ENCODE peak calls at places on chromosomes 11 and 22, in four cellular contexts. W is WTC11, A is A549, R is K562. Y is an unnamed sample.

GRCh38 chr11:105202422-105202821 is 62.9 kb upstream of the CARD18 start:
- DNase-seq in W (no peak), A (no peak), R (no peak), Y (peak)

GRCh38 chr11:15852179-15852578 is 504.2 kb downstream of the SOX6 start:
- DNase-seq in W (peak), A (no peak), R (peak), Y (peak)

GRCh38 chr22:30305519-30305905 is 16.2 kb upstream of the CASTOR1 start:
- DNase-seq in W (no peak), A (no peak), R (no peak), Y (no peak)

GRCh38 chr11:61853698-61854169 is 25.6 kb downstream of the FADS2 start:
- DNase-seq in W (no peak), A (no peak), R (no peak), Y (no peak)

GRCh38 chr22:48849513-48849912 is 978.2 kb downstream of the BRD1 start:
- DNase-seq in W (no peak), A (no peak), R (no peak), Y (no peak)

GRCh38 chr11:132139181-132139580 is 768.8 kb downstream of the NTM start:
- DNase-seq in W (no peak), A (no peak), R (no peak), Y (no peak)

GRCh38 chr11:111612211-111612610 is 10.0 kb downstream of the SIK2 start:
- DNase-seq in W (no peak), A (no peak), R (no peak), Y (no peak)

GRCh38 chr11:95081412-95081811 is 8.2 kb upstream of the ENDOD1 start:
- DNase-seq in W (no peak), A (no peak), R (no peak), Y (no peak)

GRCh38 chr11:67269401-67270255 is 3.4 kb downstream of the GRK2 start:
- DNase-seq in W (peak), A (no peak), R (no peak), Y (no peak)

GRCh38 chr11:1714908-1715885 is 18.2 kb downstream of the KRTAP5-6 start:
- DNase-seq in W (no peak), A (no peak), R (no peak), Y (no peak)

GRCh38 chr11:121082670-121083069 is 18.4 kb upstream of the TECTA start:
- DNase-seq in W (peak), A (no peak), R (no peak), Y (no peak)

GRCh38 chr11:57217053-57217452 is 20.0 kb downstream of the APLNR start:
- DNase-seq in W (no peak), A (no peak), R (no peak), Y (no peak)

GRCh38 chr11:95920460-95921105 is 3.3 kb downstream of the MTMR2 start:
- DNase-seq in W (no peak), A (no peak), R (no peak), Y (no peak)

GRCh38 chr11:68867067-68867466 is 25.4 kb upstream of the CPT1A start:
- DNase-seq in W (no peak), A (no peak), R (no peak), Y (no peak)

GRCh38 chr11:47797633-47798032 is 30.5 kb upstream of the FNBP4 start:
- DNase-seq in W (no peak), A (no peak), R (no peak), Y (no peak)

GRCh38 chr22:49208768-49209252 is 618.9 kb downstream of the BRD1 start:
- DNase-seq in W (peak), A (no peak), R (peak), Y (no peak)

GRCh38 chr11:64887757-64888405 is 9.5 kb upstream of the EHD1 start:
- DNase-seq in W (peak), A (peak), R (peak), Y (peak)

GRCh38 chr22:28629420-28630184 is 50.0 kb downstream of the TTC28 start:
- DNase-seq in W (no peak), A (peak), R (peak), Y (peak)

GRCh38 chr11:23063261-23063660 is 203.0 kb upstream of the CCDC179 start:
- DNase-seq in W (no peak), A (no peak), R (no peak), Y (no peak)

GRCh38 chr11:61004841-61005240 is 33.4 kb downstream of the CD6 start:
- DNase-seq in W (no peak), A (no peak), R (no peak), Y (no peak)

GRCh38 chr11:123519055-123519796 is 89.2 kb downstream of the GRAMD1B start:
- DNase-seq in W (no peak), A (no peak), R (no peak), Y (no peak)

GRCh38 chr11:58763120-58763490 is 31.4 kb upstream of the GLYAT start:
- DNase-seq in W (no peak), A (no peak), R (no peak), Y (no peak)

GRCh38 chr11:119584193-119585037 is 144.6 kb downstream of the NECTIN1 start:
- DNase-seq in W (peak), A (peak), R (peak), Y (no peak)

GRCh38 chr22:29695129-29695926 is 24.5 kb upstream of the CABP7 start:
- DNase-seq in W (no peak), A (no peak), R (no peak), Y (no peak)

GRCh38 chr22:20859615-20860014 is 808 bp downstream of the SNAP29 start:
- DNase-seq in W (no peak), A (no peak), R (peak), Y (no peak)

GRCh38 chr22:46467006-46467405 is 70.4 kb downstream of the CELSR1 start:
- DNase-seq in W (no peak), A (no peak), R (no peak), Y (no peak)

GRCh38 chr11:69239320-69240040 is 54.5 kb upstream of the MYEOV start:
- DNase-seq in W (no peak), A (no peak), R (no peak), Y (no peak)

GRCh38 chr11:123628936-123629683 is 25.3 kb downstream of the SCN3B start:
- DNase-seq in W (no peak), A (no peak), R (no peak), Y (no peak)

GRCh38 chr22:31192513-31192912 is 19.6 kb upstream of the LIMK2 start:
- DNase-seq in W (no peak), A (no peak), R (no peak), Y (no peak)

GRCh38 chr11:33613404-33613803 is 87.2 kb downstream of the C11orf91 start:
- DNase-seq in W (no peak), A (no peak), R (no peak), Y (no peak)

GRCh38 chr11:46273511-46274205 is 3.8 kb upstream of the CREB3L1 start:
- DNase-seq in W (no peak), A (no peak), R (no peak), Y (peak)
- TF ChIP-seq HMGXB4 in W (no peak), A (no peak), R (no peak), Y (peak)

GRCh38 chr11:12150831-12151382 is 40.5 kb downstream of the MICAL2 start:
- DNase-seq in W (no peak), A (no peak), R (no peak), Y (no peak)
- TF ChIP-seq HMGXB4 in W (no peak), A (no peak), R (no peak), Y (no peak)

GRCh38 chr11:86637976-86638375 is 34.4 kb downstream of the ME3 start:
- DNase-seq in W (no peak), A (no peak), R (no peak), Y (no peak)
- TF ChIP-seq HMGXB4 in W (no peak), A (no peak), R (no peak), Y (no peak)

GRCh38 chr22:25698986-25699385 is 43.0 kb upstream of the MYO18B start:
- DNase-seq in W (no peak), A (no peak), R (no peak), Y (no peak)

GRCh38 chr22:25700996-25701815 is 40.8 kb upstream of the MYO18B start:
- DNase-seq in W (no peak), A (no peak), R (no peak), Y (no peak)

GRCh38 chr22:25702571-25703167 is 39.3 kb upstream of the MYO18B start:
- DNase-seq in W (no peak), A (no peak), R (no peak), Y (no peak)

GRCh38 chr22:25704701-25705100 is 37.3 kb upstream of the MYO18B start:
- DNase-seq in W (no peak), A (no peak), R (no peak), Y (no peak)

DNA sequence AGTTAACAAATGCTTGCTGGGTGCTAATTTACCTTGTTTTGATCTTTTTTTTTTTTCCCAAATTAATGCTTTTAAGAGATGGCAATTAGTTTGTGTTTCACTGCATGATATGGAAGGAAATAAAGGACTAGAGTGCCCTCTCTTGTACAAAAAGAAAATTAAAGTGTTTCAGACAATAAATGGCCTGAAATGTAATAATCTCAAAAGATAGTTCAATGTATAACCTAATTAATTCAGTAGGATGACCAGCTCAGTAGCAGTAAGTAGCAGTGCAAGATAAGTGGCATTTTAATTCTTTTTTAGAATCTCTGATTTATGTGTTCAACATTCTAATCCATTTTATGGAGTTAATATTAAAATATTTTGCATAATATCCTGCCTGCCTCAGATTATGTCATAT is 39.9 kb upstream of the MYO18B start:
- DNase-seq in W (no peak), A (no peak), R (no peak), Y (peak)
- TF ChIP-seq HMGXB4 in W (no peak), A (no peak), R (no peak), Y (no peak)

DNA sequence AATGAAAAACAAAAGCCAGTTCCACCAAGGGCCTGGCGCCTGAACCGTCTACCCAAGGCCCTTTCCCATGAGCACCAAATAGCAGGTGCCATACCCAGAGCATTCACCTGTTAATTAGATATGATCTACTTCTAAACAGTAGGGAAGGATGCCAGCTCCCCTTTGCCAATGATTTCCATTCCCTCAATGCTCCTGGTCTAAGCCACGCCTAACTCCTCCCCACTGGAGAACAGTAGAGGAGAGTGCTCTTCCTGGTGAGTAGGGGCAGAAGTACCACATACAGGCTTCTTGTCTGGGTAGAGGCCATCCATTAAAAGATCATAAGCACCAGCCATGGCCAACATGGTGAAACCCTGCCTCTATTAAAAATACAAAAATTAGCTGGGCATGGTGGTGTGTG is 40.7 kb downstream of the PACSIN2 start:
- DNase-seq in W (no peak), A (no peak), R (no peak), Y (no peak)
- TF ChIP-seq HMGXB4 in W (no peak), A (no peak), R (no peak), Y (no peak)

GRCh38 chr11:12285811-12286222 is 91.6 kb upstream of the PARVA start:
- DNase-seq in W (no peak), A (no peak), R (no peak), Y (no peak)

GRCh38 chr11:12282676-12283075 is 94.7 kb upstream of the PARVA start:
- DNase-seq in W (no peak), A (no peak), R (no peak), Y (no peak)

GRCh38 chr11:12285106-12285505 is 92.3 kb upstream of the PARVA start:
- DNase-seq in W (no peak), A (no peak), R (no peak), Y (no peak)

GRCh38 chr11:12286606-12287005 is 90.8 kb upstream of the PARVA start:
- DNase-seq in W (no peak), A (no peak), R (no peak), Y (no peak)

DNA sequence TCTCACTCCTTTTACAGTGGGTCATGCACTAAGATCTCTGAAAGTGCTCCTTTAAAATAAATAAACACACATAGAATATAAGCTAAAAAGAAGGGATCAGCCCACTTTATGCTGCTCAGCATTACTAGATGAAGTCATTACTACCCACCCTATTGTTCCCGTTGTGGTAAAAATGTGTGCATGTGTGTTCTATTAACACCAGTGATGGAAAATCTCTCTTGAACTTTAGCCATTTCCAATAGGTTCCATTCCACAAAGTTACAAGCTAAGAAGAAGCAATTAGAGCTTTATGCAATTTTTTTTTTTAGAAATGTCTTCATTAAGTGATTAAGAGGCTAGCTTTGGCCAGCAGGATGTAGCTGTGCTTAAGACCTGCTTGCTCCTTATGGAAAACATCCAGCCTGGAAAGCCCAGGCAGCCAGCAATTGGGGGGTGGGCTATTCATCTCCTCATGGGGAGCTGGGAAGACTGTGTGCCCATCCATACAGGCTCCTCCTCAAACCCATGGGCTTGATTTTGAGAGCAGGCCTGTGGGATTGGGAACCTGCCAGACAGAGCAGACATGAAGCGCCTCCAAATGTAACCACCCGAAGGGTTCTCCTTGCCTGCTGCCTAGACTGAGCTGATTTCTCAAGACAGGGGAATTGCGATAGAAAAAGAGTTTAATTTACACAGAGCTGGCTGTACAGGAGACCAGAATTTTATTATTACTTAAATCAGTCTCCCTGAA is 92.9 kb upstream of the PARVA start:
- DNase-seq in W (no peak), A (no peak), R (no peak), Y (no peak)
- TF ChIP-seq HMGXB4 in W (no peak), A (no peak), R (no peak), Y (no peak)

DNA sequence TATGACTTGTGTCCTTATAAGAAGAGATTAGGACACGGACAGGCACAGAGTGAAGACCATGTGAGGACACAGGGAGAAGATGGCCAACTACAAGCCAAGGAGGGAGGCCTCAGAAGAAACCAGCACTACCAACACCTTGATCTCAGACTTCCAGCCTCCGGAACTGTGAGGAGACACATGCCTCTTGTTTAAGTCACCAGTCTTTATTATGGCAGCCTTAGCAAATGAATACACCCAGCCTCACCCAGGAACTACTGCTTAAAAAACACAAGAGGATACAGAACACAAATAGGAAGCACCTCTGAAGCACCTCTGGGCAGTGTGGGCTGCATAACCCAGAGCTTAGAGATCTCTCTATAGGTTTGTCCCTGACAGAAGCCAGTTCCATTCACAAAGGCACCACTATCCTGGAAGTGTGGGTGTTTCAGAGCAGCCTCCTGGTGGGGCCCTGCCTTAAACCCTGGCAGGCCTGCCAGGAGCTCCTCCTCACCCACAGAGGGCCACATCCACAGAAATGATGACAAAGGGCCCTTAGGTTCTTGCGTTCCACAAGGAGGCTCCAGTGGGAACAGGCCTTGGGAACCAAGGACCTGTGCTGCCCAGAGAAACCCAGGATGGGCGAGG is 58.8 kb downstream of the CHRDL2 start:
- DNase-seq in W (no peak), A (no peak), R (peak), Y (no peak)
- TF ChIP-seq HMGXB4 in W (no peak), A (no peak), R (no peak), Y (no peak)

Y was measured in HepG2.